ENCODE peak calls at places on chromosomes 5 and 9, in five cellular contexts. H is T-helper 1 cell; O is CD4-positive, alpha-beta memory T cell; S is activated CD4-positive, alpha-beta T cell treated with anti-CD3 and anti-CD28 coated beads, Interleukin-2, amount 50 U/mL, for 1 hour; T is effector memory CD8-positive, alpha-beta T cell. P is an unnamed sample.

GRCh38 chr5:124257048-124257447 is 489.4 kb downstream of the ZNF608 start:
- DNase-seq in O (no peak), T (no peak), H (no peak), S (no peak), P (no peak)

GRCh38 chr5:6766558-6767191 is 53.4 kb downstream of the TENT4A start:
- DNase-seq in O (no peak), H (peak; percentile 29), T (no peak), S (peak; percentile 9), P (peak; percentile 94)

GRCh38 chr9:90805006-90805993 is 3.7 kb downstream of the SYK start:
- DNase-seq in O (no peak), H (no peak), T (no peak), S (no peak), P (no peak)

GRCh38 chr9:100324594-100325200 is 28.0 kb downstream of the TEX10 start:
- DNase-seq in O (peak; percentile 16), H (peak; percentile 21), T (no peak), S (no peak), P (no peak)

GRCh38 chr5:141880961-141881801 is 3.0 kb upstream of the PCDH1 start:
- DNase-seq in O (no peak), T (no peak), H (no peak), S (no peak), P (no peak)

GRCh38 chr5:121478636-121479035 is 373.0 kb upstream of the FTMT start:
- DNase-seq in T (no peak), S (no peak), O (no peak), H (no peak), P (no peak)

GRCh38 chr5:103847060-103847459 is 284.5 kb upstream of the NUDT12 start:
- DNase-seq in O (no peak), T (no peak), S (no peak), H (no peak), P (no peak)

GRCh38 chr9:37290881-37291485 is 131.5 kb upstream of the GRHPR start:
- DNase-seq in H (peak; percentile 68), O (no peak), T (no peak), S (no peak), P (no peak)

GRCh38 chr5:55039843-55040242 is 15.8 kb downstream of the GZMK start:
- DNase-seq in H (no peak), S (no peak), O (no peak), T (no peak), P (no peak)

GRCh38 chr5:88944751-88945507 is 61.9 kb upstream of the MEF2C start:
- DNase-seq in O (no peak), H (no peak), S (no peak), T (no peak), P (no peak)

GRCh38 chr9:115000217-115000639 is 69.8 kb upstream of the TNFSF8 start:
- DNase-seq in H (no peak), T (no peak), S (no peak), O (no peak), P (no peak)

GRCh38 chr5:53930457-53930856 is 370.0 kb downstream of the NDUFS4 start:
- DNase-seq in H (no peak), O (no peak), T (no peak), S (no peak), P (no peak)

GRCh38 chr9:16202913-16203734 is 650.3 kb downstream of the CCDC171 start:
- DNase-seq in S (no peak), H (no peak), T (no peak), O (no peak), P (no peak)

GRCh38 chr9:109956811-109957440 is 176.9 kb downstream of the PALM2AKAP2 start:
- DNase-seq in T (no peak), O (no peak), S (no peak), H (no peak), P (no peak)

GRCh38 chr9:95516221-95516735 is 493 bp downstream of the PTCH1 start:
- DNase-seq in H (no peak), T (no peak), O (no peak), S (no peak), P (no peak)

GRCh38 chr9:90795879-90796317 is 5.7 kb upstream of the SYK start:
- DNase-seq in T (no peak), S (no peak), O (no peak), H (no peak), P (no peak)

GRCh38 chr9:113973963-113974413 is 97.9 kb downstream of the ZNF618 start:
- DNase-seq in O (no peak), H (no peak), T (no peak), S (no peak), P (peak; percentile 39)

GRCh38 chr5:103347729-103348128 is 89.2 kb downstream of the MACIR start:
- DNase-seq in O (no peak), T (no peak), S (no peak), H (no peak), P (no peak)

GRCh38 chr5:9456435-9457042 is 89.3 kb downstream of the SEMA5A start:
- DNase-seq in H (no peak), S (no peak), T (no peak), O (no peak), P (no peak)

GRCh38 chr5:155260798-155261197 is 247.2 kb downstream of the KIF4B start:
- DNase-seq in T (no peak), O (no peak), H (no peak), S (no peak), P (no peak)

GRCh38 chr5:174056064-174056842 is 10.7 kb downstream of the NSG2 start:
- DNase-seq in S (no peak), H (no peak), O (no peak), T (no peak), P (no peak)

GRCh38 chr9:10649076-10649475 is 36.3 kb upstream of the PTPRD start:
- DNase-seq in O (no peak), T (no peak), H (no peak), S (no peak), P (no peak)

GRCh38 chr5:67156976-67157583 is 39.5 kb downstream of the CD180 start:
- DNase-seq in H (peak; percentile 59), O (peak; percentile 64), S (peak; percentile 57), T (peak; percentile 44), P (peak; percentile 42)

GRCh38 chr9:121946465-121946864 is 146.6 kb downstream of the TTLL11 start:
- DNase-seq in O (no peak), S (no peak), H (no peak), T (no peak), P (no peak)

GRCh38 chr9:91346644-91347043 is 15.1 kb downstream of the AUH start:
- DNase-seq in H (peak; percentile 47), T (no peak), S (no peak), O (no peak), P (no peak)

GRCh38 chr9:89179535-89179919 is 909 bp upstream of the SHC3 start:
- DNase-seq in S (no peak), H (no peak), O (no peak), T (no peak), P (no peak)

GRCh38 chr5:78908173-78908901 is 76.8 kb downstream of the ARSB start:
- DNase-seq in O (no peak), H (no peak), T (no peak), S (no peak), P (peak; percentile 65)

P was measured in stomach.